ENCODE peak calls at places on chromosomes 4 and X, in five cellular contexts. O, V, K, U and E are unnamed samples.

GRCh38 chr4:104491396-104491821 is 3.3 kb downstream of the CXXC4 start:
- DNase-seq in O (peak; percentile 2), V (no peak), K (peak; percentile 82), U (no peak), E (no peak)

GRCh38 chr4:55407119-55407518 is 11.4 kb downstream of the TMEM165 start:
- DNase-seq in O (no peak), V (no peak), K (no peak), U (no peak), E (no peak)

GRCh38 chrX:39675619-39676018 is 422.1 kb downstream of the BCOR start:
- DNase-seq in O (peak; percentile 18), V (no peak), K (no peak), U (no peak), E (no peak)

GRCh38 chr4:3862640-3863420 is 96.6 kb downstream of the ADRA2C start:
- DNase-seq in O (no peak), V (no peak), K (no peak), U (peak; percentile 12), E (no peak)

GRCh38 chr4:124641715-124642380 is 70.7 kb downstream of the ANKRD50 start:
- DNase-seq in O (peak; percentile 89), V (peak; percentile 62), K (no peak), U (no peak), E (no peak)

GRCh38 chrX:124346064-124346876 is at the start of gene SH2D1A:
- DNase-seq in O (no peak), V (no peak), K (no peak), U (no peak), E (peak; percentile 48)

GRCh38 chr4:118396881-118397666 is 44.3 kb upstream of the PRSS12 start:
- DNase-seq in O (no peak), V (no peak), K (no peak), U (no peak), E (peak; percentile 2)

GRCh38 chrX:37646254-37646653 is 39.3 kb upstream of the XK start:
- DNase-seq in O (no peak), V (no peak), K (no peak), U (no peak), E (no peak)

GRCh38 chr4:186624951-186625350 is 69.6 kb upstream of the MTNR1A start:
- DNase-seq in O (peak; percentile 71), V (peak; percentile 65), K (no peak), U (no peak), E (no peak)

GRCh38 chrX:107629533-107629909 is 1.2 kb downstream of the PRPS1 start:
- DNase-seq in O (peak; percentile 48), V (no peak), K (no peak), U (no peak), E (no peak)

GRCh38 chrX:10628906-10629305 is 8.5 kb upstream of the MID1 start:
- DNase-seq in O (peak; percentile 95), V (no peak), K (no peak), U (no peak), E (no peak)

GRCh38 chr4:40289366-40290188 is 45.6 kb upstream of the CHRNA9 start:
- DNase-seq in O (peak; percentile 67), V (no peak), K (no peak), U (peak; percentile 43), E (peak; percentile 51)